ENCODE peak calls at places on chromosomes 13 and 19, in ten cellular contexts. R is stimulated activated CD8-positive, alpha-beta memory T cell treated with anti-CD3 and anti-CD28 coated beads, Interleukin-2, amount 100 ng/mL, for 1 hour; K is Peyer's patch; A is KBM-7; O is fibroblast of lung; H is endothelial cell; P is gastrocnemius medialis; D is kidney glomerular epithelial cell; G is HT1080; C is dorsolateral prefrontal cortex. E is an unnamed sample.

GRCh38 chr13:23588576-23589141 is 18.4 kb downstream of the TNFRSF19 start:
- DNase-seq in P (no peak), A (no peak), H (no peak), O (no peak), C (no peak), G (no peak), K (no peak), R (no peak), D (peak; percentile 24), E (no peak)

GRCh38 chr19:2952953-2953481 is 8.2 kb upstream of the ZNF77 start:
- DNase-seq in R (no peak), O (peak; percentile 19), H (no peak), K (peak; percentile 58), P (no peak), C (no peak), G (no peak), D (peak; percentile 27), A (no peak), E (no peak)

GRCh38 chr13:48819376-48819775 is 156.3 kb upstream of the FNDC3A start:
- DNase-seq in P (no peak), A (no peak), R (no peak), K (no peak), C (no peak), O (no peak), D (no peak), G (no peak), H (no peak), E (no peak)

GRCh38 chr13:43473437-43473836 is 313.3 kb downstream of the ENOX1 start:
- DNase-seq in O (no peak), D (no peak), C (no peak), A (no peak), K (no peak), P (no peak), G (no peak), R (no peak), H (no peak), E (no peak)

GRCh38 chr19:18322318-18322758 is 538 bp downstream of the LSM4 start:
- DNase-seq in D (peak; percentile 28), G (peak; percentile 61), O (peak; percentile 69), H (peak; percentile 59), P (peak; percentile 41), C (no peak), A (peak; percentile 73), R (no peak), K (peak; percentile 91), E (no peak)

GRCh38 chr19:942133-942645 is 16.4 kb downstream of the ARID3A start:
- DNase-seq in C (no peak), R (no peak), D (no peak), A (no peak), O (no peak), P (no peak), H (no peak), K (no peak), G (no peak), E (no peak)

GRCh38 chr13:52127783-52128702 is 830 bp downstream of the NEK5 start:
- DNase-seq in H (peak; percentile 72), C (peak; percentile 51), G (peak; percentile 72), R (no peak), A (peak; percentile 89), P (peak; percentile 25), K (peak; percentile 81), D (peak; percentile 79), O (peak; percentile 71), E (peak; percentile 12)

GRCh38 chr13:93146584-93147292 is 79.9 kb upstream of the GPC6 start:
- DNase-seq in H (no peak), R (no peak), A (no peak), K (no peak), C (no peak), D (peak; percentile 86), G (peak; percentile 83), O (peak; percentile 96), P (no peak), E (no peak)

GRCh38 chr13:96119921-96120320 is 30.0 kb downstream of the HS6ST3 start:
- DNase-seq in D (no peak), K (no peak), A (no peak), H (no peak), C (no peak), O (no peak), G (no peak), R (no peak), P (no peak), E (no peak)

GRCh38 chr19:1169921-1170885 is 3.9 kb downstream of the SBNO2 start:
- DNase-seq in R (no peak), C (peak; percentile 73), A (no peak), O (peak; percentile 70), K (no peak), D (no peak), G (no peak), H (no peak), P (no peak), E (no peak)

GRCh38 chr13:28865951-28866350 is 45.8 kb downstream of the MTUS2 start:
- DNase-seq in P (no peak), H (no peak), G (no peak), C (no peak), D (no peak), R (no peak), A (no peak), K (no peak), O (no peak), E (no peak)

GRCh38 chr13:47679391-47679790 is 321.7 kb downstream of the SUCLA2 start:
- DNase-seq in H (no peak), K (no peak), R (no peak), C (no peak), P (no peak), O (peak; percentile 66), G (peak; percentile 80), D (peak; percentile 11), A (no peak), E (no peak)

GRCh38 chr13:38590796-38591507 is 95.9 kb upstream of the FREM2 start:
- DNase-seq in D (no peak), C (no peak), H (no peak), A (no peak), P (no peak), O (no peak), K (no peak), R (no peak), G (no peak), E (no peak)

GRCh38 chr19:30564551-30565011 is 192.4 kb downstream of the ZNF536 start:
- DNase-seq in H (no peak), O (no peak), A (no peak), C (no peak), D (no peak), P (no peak), G (no peak), K (no peak), R (no peak), E (no peak)

GRCh38 chr19:40642757-40643325 is 41.7 kb downstream of the LTBP4 start:
- DNase-seq in A (no peak), C (no peak), D (no peak), K (no peak), R (no peak), G (no peak), H (no peak), P (no peak), O (no peak), E (no peak)

GRCh38 chr13:94228781-94229180 is 250.7 kb downstream of the DCT start:
- DNase-seq in P (no peak), O (peak; percentile 45), G (no peak), H (no peak), D (no peak), R (no peak), A (no peak), K (no peak), C (no peak), E (no peak)

GRCh38 chr13:20465218-20465879 is 60.3 kb downstream of the CRYL1 start:
- DNase-seq in C (no peak), O (no peak), R (no peak), H (no peak), K (no peak), P (peak; percentile 17), A (no peak), G (no peak), D (no peak), E (no peak)

GRCh38 chr19:14770944-14771839 is 7.2 kb downstream of the ADGRE2 start:
- DNase-seq in A (no peak), R (no peak), O (no peak), H (no peak), C (no peak), K (peak; percentile 13), P (no peak), G (no peak), D (no peak), E (no peak)

GRCh38 chr19:51811344-51811743 is 16.4 kb downstream of the FPR3 start:
- DNase-seq in A (peak; percentile 37), R (no peak), O (no peak), D (no peak), C (no peak), G (no peak), P (peak; percentile 37), H (no peak), K (peak; percentile 54), E (no peak)

GRCh38 chr13:44894001-44894770 is 95.1 kb downstream of the NUFIP1 start:
- DNase-seq in H (no peak), K (no peak), A (no peak), D (no peak), R (no peak), O (no peak), P (no peak), C (no peak), G (no peak), E (no peak)

GRCh38 chr19:28603453-28603852 is 609.5 kb downstream of the UQCRFS1 start:
- DNase-seq in R (no peak), D (no peak), A (no peak), G (no peak), H (no peak), P (no peak), C (no peak), K (no peak), O (no peak), E (no peak)

GRCh38 chr19:57527136-57527881 is at the start of gene ZNF549:
- DNase-seq in D (peak; percentile 85), P (peak; percentile 94), O (peak; percentile 95), A (peak; percentile 92), G (peak; percentile 92), R (peak; percentile 72), H (peak; percentile 84), K (peak; percentile 95), C (peak; percentile 88), E (peak; percentile 78)

GRCh38 chr13:101291647-101292515 is 124.4 kb downstream of the NALCN start:
- DNase-seq in R (no peak), G (no peak), K (no peak), D (no peak), P (no peak), A (no peak), C (no peak), H (no peak), O (peak; percentile 25), E (no peak)

GRCh38 chr19:41411682-41412265 is 14.2 kb downstream of the BCKDHA start:
- DNase-seq in A (no peak), O (no peak), K (no peak), P (peak; percentile 89), G (no peak), D (no peak), H (no peak), C (peak; percentile 54), R (no peak), E (no peak)

GRCh38 chr13:20891768-20892167 is 10.8 kb downstream of the XPO4 start:
- DNase-seq in G (no peak), R (no peak), O (no peak), C (no peak), H (no peak), P (no peak), K (no peak), D (no peak), A (no peak), E (no peak)

GRCh38 chr19:16416996-16417395 is 54.8 kb downstream of the EPS15L1 start:
- DNase-seq in P (no peak), H (no peak), R (no peak), D (no peak), K (no peak), A (no peak), C (no peak), G (no peak), O (no peak), E (no peak)

E was measured in T-helper 22 cell.